ENCODE peak calls at places on chromosomes 2 and 18, in ten cellular contexts. M is EH; A is fibroblast of pulmonary artery; C is CD8-positive, alpha-beta memory T cell; F is heart left ventricle; L is COR-L47; P is tibial nerve; G is transverse colon; Y is NB4; I is GM10248. X is an unnamed sample.

GRCh38 chr18:25538175-25538922 is 186.4 kb upstream of the ZNF521 start:
- DNase-seq in A (no peak), P (no peak), C (no peak), I (no peak), L (no peak), M (no peak), F (no peak), Y (no peak), G (no peak), X (no peak)

GRCh38 chr2:109410021-109410815 is 203.5 kb downstream of the SEPTIN10 start:
- DNase-seq in I (no peak), C (no peak), P (peak; percentile 30), A (no peak), M (peak; percentile 32), G (no peak), F (no peak), L (no peak), Y (no peak), X (no peak)

GRCh38 chr2:196181484-196181883 is 10.1 kb upstream of the STK17B start:
- DNase-seq in G (no peak), M (no peak), P (no peak), F (no peak), C (no peak), I (no peak), A (no peak), L (no peak), Y (no peak), X (no peak)

GRCh38 chr18:77590928-77591327 is 341.3 kb downstream of the GALR1 start:
- DNase-seq in I (no peak), M (no peak), Y (no peak), L (no peak), P (no peak), C (no peak), F (no peak), G (no peak), A (no peak), X (no peak)

GRCh38 chr2:140786585-140786984 is 1344.2 kb downstream of the LRP1B start:
- DNase-seq in A (no peak), F (no peak), L (no peak), C (no peak), Y (no peak), P (no peak), I (no peak), G (no peak), M (no peak), X (no peak)

GRCh38 chr2:70941186-70941585 is 5.5 kb downstream of the ATP6V1B1 start:
- DNase-seq in I (no peak), Y (no peak), M (no peak), L (no peak), A (no peak), P (no peak), F (no peak), G (no peak), C (peak; percentile 43), X (no peak)

GRCh38 chr2:241788572-241788971 is 11.9 kb downstream of the GAL3ST2 start:
- DNase-seq in C (peak; percentile 54), M (peak; percentile 33), P (no peak), I (peak; percentile 34), A (no peak), L (no peak), G (peak; percentile 11), F (no peak), Y (peak; percentile 57), X (peak; percentile 87)

GRCh38 chr2:111665551-111666116 is 218.4 kb downstream of the ANAPC1 start:
- DNase-seq in C (no peak), M (no peak), G (no peak), P (no peak), F (no peak), I (no peak), A (no peak), L (no peak), Y (no peak), X (no peak)

GRCh38 chr2:53500181-53500580 is 267.4 kb upstream of the CHAC2 start:
- DNase-seq in F (no peak), M (no peak), Y (no peak), C (no peak), I (no peak), L (no peak), P (no peak), G (no peak), A (no peak), X (no peak)

GRCh38 chr2:101007415-101008345 is 5.6 kb downstream of the RPL31 start:
- DNase-seq in A (peak; percentile 12), Y (peak; percentile 40), C (no peak), I (no peak), G (no peak), P (no peak), F (no peak), M (no peak), L (no peak), X (peak; percentile 65)